ENCODE peak calls at places on chromosome 5, in nine cellular contexts. B is effector memory CD4-positive, alpha-beta T cell; K is IMR-90; V is neuronal stem cell; D is heart right ventricle; Q is cardiac muscle cell; P is stomach; L is CD8-positive, alpha-beta T cell; S is fibroblast of lung. Y is an unnamed sample. For H3K36me3 and H3K27me3, the result is how much of the 10 kb centered on the place peaks cover.

GRCh38 chr5:66436721-66437120 is 159.5 kb upstream of the MAST4 start:
- DNase-seq in B (no peak), K (no peak), V (no peak), D (no peak), Q (no peak), P (no peak), L (no peak), S (no peak), Y (no peak)

GRCh38 chr5:100406640-100407039 is 128.5 kb upstream of the FAM174A start:
- DNase-seq in B (no peak), K (peak), V (no peak), D (no peak), Q (no peak), P (no peak), L (no peak), S (peak), Y (no peak)

GRCh38 chr5:6637590-6637989 is 4.3 kb downstream of the SRD5A1 start:
- DNase-seq in B (no peak), K (no peak), V (no peak), D (no peak), Q (no peak), P (no peak), L (no peak), S (no peak), Y (no peak)

GRCh38 chr5:179256229-179257189 is 88.8 kb downstream of the ADAMTS2 start:
- DNase-seq in B (no peak), K (no peak), V (no peak), D (no peak), Q (no peak), P (no peak), L (no peak), S (no peak), Y (no peak)

GRCh38 chr5:39424751-39425524 is at the start of gene DAB2:
- DNase-seq in B (no peak), K (peak), V (peak), D (peak), Q (peak), P (peak), L (peak), S (peak), Y (peak)

GRCh38 chr5:3009605-3010004 is 258.1 kb upstream of the IRX2 start:
- DNase-seq in B (no peak), K (no peak), V (no peak), D (no peak), Q (no peak), P (no peak), L (no peak), S (no peak), Y (no peak)

GRCh38 chr5:179229331-179229761 is 115.9 kb downstream of the ADAMTS2 start:
- DNase-seq in B (no peak), K (no peak), V (no peak), D (no peak), Q (no peak), P (no peak), L (no peak), S (no peak), Y (no peak)

GRCh38 chr5:172644711-172645110 is 3.6 kb downstream of the NEURL1B start:
- DNase-seq in B (no peak), K (no peak), V (no peak), D (no peak), Q (no peak), P (no peak), L (no peak), S (no peak), Y (no peak)

GRCh38 chr5:171688696-171689495 is 96.7 kb upstream of the SMIM23 start:
- DNase-seq in B (no peak), K (no peak), V (no peak), D (no peak), Q (peak), P (no peak), L (no peak), S (no peak), Y (no peak)

GRCh38 chr5:5288236-5288635 is 134.2 kb upstream of the ICE1 start:
- DNase-seq in B (no peak), K (peak), V (no peak), D (no peak), Q (no peak), P (no peak), L (no peak), S (peak), Y (peak)

GRCh38 chr5:127957183-127957582 is 126.4 kb upstream of the SLC12A2 start:
- DNase-seq in B (no peak), K (peak), V (no peak), D (peak), Q (no peak), P (no peak), L (no peak), S (peak), Y (peak)

GRCh38 chr5:159286420-159287035 is 23.4 kb downstream of the UBLCP1 start:
- DNase-seq in B (no peak), K (peak), V (no peak), D (no peak), Q (peak), P (no peak), L (no peak), S (peak), Y (no peak)

GRCh38 chr5:65774346-65774745 is 52.3 kb downstream of the NLN start:
- DNase-seq in B (no peak), K (peak), V (no peak), D (no peak), Q (peak), P (no peak), L (no peak), S (peak), Y (peak)

GRCh38 chr5:175653763-175654162 is 4.1 kb upstream of the HRH2 start:
- DNase-seq in B (no peak), K (no peak), V (no peak), D (no peak), Q (no peak), P (no peak), L (no peak), S (no peak), Y (no peak)

GRCh38 chr5:37554938-37555337 is 175.8 kb downstream of the WDR70 start:
- DNase-seq in B (no peak), K (no peak), V (no peak), D (no peak), Q (peak), P (no peak), L (no peak), S (no peak), Y (no peak)

GRCh38 chr5:122772446-122772845 is 2.4 kb upstream of the SNX2 start:
- DNase-seq in B (no peak), K (peak), V (no peak), D (no peak), Q (peak), P (no peak), L (no peak), S (peak), Y (peak)

GRCh38 chr5:34831328-34831727 is 7.6 kb upstream of the TTC23L start:
- DNase-seq in B (no peak), K (no peak), V (no peak), D (no peak), Q (no peak), P (no peak), L (no peak), S (no peak), Y (no peak)

GRCh38 chr5:132704875-132705274 is 31.1 kb downstream of the IL4 start:
- DNase-seq in B (no peak), K (peak), V (no peak), D (no peak), Q (no peak), P (no peak), L (no peak), S (peak), Y (peak)

GRCh38 chr5:5313081-5313736 is 109.3 kb upstream of the ICE1 start:
- DNase-seq in B (no peak), K (peak), V (no peak), D (no peak), Q (no peak), P (no peak), L (no peak), S (peak), Y (peak)

GRCh38 chr5:116395178-116395577 is 179.4 kb downstream of the SEMA6A start:
- DNase-seq in B (no peak), K (no peak), V (no peak), D (no peak), Q (no peak), P (no peak), L (no peak), S (no peak), Y (no peak)

GRCh38 chr5:90802695-90803317 is 244.2 kb downstream of the ADGRV1 start:
- DNase-seq in B (no peak), K (peak), V (peak), D (no peak), Q (peak), P (peak), L (no peak), S (peak), Y (peak)

GRCh38 chr5:153460421-153460820 is 30.0 kb upstream of the GRIA1 start:
- DNase-seq in B (no peak), K (peak), V (no peak), D (no peak), Q (no peak), P (no peak), L (no peak), S (no peak), Y (no peak)

GRCh38 chr5:9059920-9060691 is 485.8 kb downstream of the SEMA5A start:
- DNase-seq in B (no peak), K (peak), V (no peak), D (peak), Q (no peak), P (no peak), L (no peak), S (peak), Y (peak)

GRCh38 chr5:21613971-21614488 is 1239.1 kb downstream of the CDH12 start:
- DNase-seq in B (no peak), K (no peak), V (no peak), D (no peak), Q (no peak), P (no peak), L (no peak), S (no peak), Y (no peak)

GRCh38 chr5:53366245-53366644 is 114.2 kb upstream of the FST start:
- DNase-seq in B (no peak), K (peak), V (no peak), D (no peak), Q (no peak), P (no peak), L (no peak), S (peak), Y (no peak)

GRCh38 chr5:27568811-27569210 is 530.4 kb upstream of the CDH9 start:
- DNase-seq in B (no peak), K (no peak), V (no peak), D (no peak), Q (no peak), P (no peak), L (no peak), S (peak), Y (peak)

GRCh38 chr5:58911270-58911669 is 328.4 kb downstream of the RAB3C start:
- DNase-seq in B (no peak), K (no peak), V (no peak), D (no peak), Q (no peak), P (no peak), L (no peak), S (no peak), Y (no peak)

GRCh38 chr5:10601246-10602030 is 37.6 kb downstream of the ANKRD33B start:
- DNase-seq in B (no peak), K (peak), V (no peak), D (peak), Q (peak), P (peak), L (no peak), S (peak), Y (peak)

GRCh38 chr5:39517800-39518199 is 93.0 kb upstream of the DAB2 start:
- DNase-seq in B (no peak), K (peak), V (no peak), D (no peak), Q (no peak), P (no peak), L (no peak), S (peak), Y (peak)

GRCh38 chr5:157164521-157164920 is 1.5 kb downstream of the GARIN3 start:
- DNase-seq in B (no peak), K (no peak), V (no peak), D (no peak), Q (no peak), P (no peak), L (no peak), S (no peak), Y (no peak)

GRCh38 chr5:95870105-95870672 is 47.7 kb upstream of the GLRX start:
- DNase-seq in B (no peak), K (peak), V (no peak), D (no peak), Q (no peak), P (no peak), L (no peak), S (peak), Y (peak)
- H3K27ac ChIP-seq in B (no peak), K (peak), V (no peak), D (peak), Q (no peak), P (peak), L (no peak), S (no peak), Y (peak)

GRCh38 chr5:177494356-177495195 is 2.8 kb downstream of the PDLIM7 start:
- DNase-seq in B (no peak), K (peak), V (peak), D (peak), Q (peak), P (peak), L (peak), S (peak), Y (peak)
- H3K36me3 ChIP-seq in B (under half), K (half or more), V (under half), D (under half), Q (under half), P (under half), L (under half), S (half or more), Y (half or more)

DNA sequence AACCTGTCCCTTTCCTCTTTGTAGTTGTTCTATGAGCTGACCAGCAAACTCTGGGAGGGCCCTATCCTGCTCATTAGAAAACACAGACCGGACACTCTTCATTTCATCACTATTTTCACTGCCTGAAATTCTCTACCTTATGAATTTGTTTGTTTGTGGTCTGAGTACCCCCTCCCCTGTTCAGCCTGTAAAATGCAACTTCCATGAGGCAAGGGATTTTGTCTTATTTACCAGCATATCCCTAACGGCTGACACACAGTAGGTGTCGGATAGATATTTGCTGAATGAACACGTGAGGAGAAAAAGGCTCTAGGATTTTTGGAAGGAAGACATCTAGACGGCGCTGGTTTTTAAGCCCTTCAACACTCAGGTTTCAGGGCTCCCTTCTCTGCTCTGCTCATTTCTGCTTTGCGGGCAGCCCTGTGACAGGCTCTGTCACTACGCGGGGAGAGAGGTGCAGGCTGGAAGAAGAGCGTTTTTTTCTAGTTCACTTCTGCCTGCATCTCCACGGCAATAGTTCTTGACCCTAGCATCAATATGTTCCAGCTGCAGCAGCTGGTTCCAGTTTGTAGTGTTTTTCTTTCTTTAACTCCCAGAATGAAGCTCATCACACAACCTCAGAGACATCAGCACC is 41.0 kb downstream of the KCNMB1 start:
- DNase-seq in B (no peak), K (no peak), V (no peak), D (no peak), Q (no peak), P (no peak), L (no peak), S (no peak), Y (no peak)
- H3K27me3 ChIP-seq in B (under half), K (under half), V (under half), D (under half), Q (under half), P (under half), L (under half), S (under half), Y (under half)

DNA sequence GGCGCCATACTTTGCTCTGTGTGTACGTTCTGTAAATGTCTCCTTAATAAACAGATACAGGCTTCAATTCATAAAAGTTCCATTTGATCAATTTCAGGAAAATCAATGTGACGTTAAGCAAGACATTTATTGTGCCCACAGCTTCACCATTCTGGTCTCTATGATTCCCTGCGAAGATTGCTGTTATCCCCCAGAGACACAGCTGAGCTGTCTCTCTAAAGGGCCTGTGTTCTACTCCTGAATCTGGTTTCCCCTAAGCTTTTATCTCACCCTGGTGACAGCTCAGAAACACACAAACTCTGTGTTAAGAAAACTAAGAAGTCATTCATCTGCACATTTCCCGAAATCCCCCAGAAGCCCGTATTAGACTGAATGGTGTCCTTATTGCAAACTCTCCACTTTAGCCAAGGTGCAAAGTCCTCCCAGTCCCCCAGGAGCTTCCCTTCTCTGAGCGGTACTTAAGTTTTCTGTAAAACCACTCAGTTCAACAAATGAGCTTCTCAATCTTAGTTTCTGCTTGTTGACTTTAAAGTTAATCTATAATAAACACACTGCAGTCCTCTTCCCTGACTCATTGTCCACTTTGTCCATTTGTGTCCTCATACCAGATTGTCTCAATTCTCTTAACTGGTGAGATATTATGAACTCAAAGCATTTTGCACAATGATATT is 1.4 kb upstream of the C5orf15 start:
- DNase-seq in B (no peak), K (peak), V (no peak), D (no peak), Q (no peak), P (no peak), L (no peak), S (peak), Y (no peak)
- H3K27ac ChIP-seq in B (no peak), K (peak), V (no peak), D (no peak), Q (peak), P (peak), L (no peak), S (peak), Y (no peak)

GRCh38 chr5:1175801-1176472 is 25.5 kb upstream of the SLC6A19 start:
- DNase-seq in B (no peak), K (no peak), V (no peak), D (no peak), Q (no peak), P (no peak), L (no peak), S (no peak), Y (no peak)

GRCh38 chr5:1175015-1175414 is 26.4 kb upstream of the SLC6A19 start:
- DNase-seq in B (no peak), K (no peak), V (no peak), D (no peak), Q (no peak), P (no peak), L (no peak), S (no peak), Y (no peak)

GRCh38 chr5:1178529-1179382 is 22.6 kb upstream of the SLC6A19 start:
- DNase-seq in B (no peak), K (no peak), V (no peak), D (no peak), Q (no peak), P (no peak), L (no peak), S (no peak), Y (no peak)

GRCh38 chr5:1177826-1178528 is 23.4 kb upstream of the SLC6A19 start:
- DNase-seq in B (no peak), K (no peak), V (no peak), D (no peak), Q (no peak), P (no peak), L (no peak), S (no peak), Y (no peak)

GRCh38 chr5:1176473-1177391 is 24.7 kb upstream of the SLC6A19 start:
- DNase-seq in B (no peak), K (no peak), V (no peak), D (peak), Q (no peak), P (no peak), L (no peak), S (no peak), Y (no peak)
- H3K36me3 ChIP-seq in B (under half), K (under half), V (under half), D (under half), Q (under half), P (under half), L (under half), S (under half), Y (under half)

GRCh38 chr5:136077046-136077445 is 48.3 kb downstream of the TGFBI start:
- DNase-seq in B (no peak), K (no peak), V (no peak), D (no peak), Q (no peak), P (no peak), L (no peak), S (no peak), Y (no peak)

GRCh38 chr5:136079195-136079985 is 50.6 kb downstream of the TGFBI start:
- DNase-seq in B (no peak), K (no peak), V (no peak), D (no peak), Q (peak), P (no peak), L (no peak), S (no peak), Y (peak)

GRCh38 chr5:136073714-136074113 is 44.9 kb downstream of the TGFBI start:
- DNase-seq in B (no peak), K (no peak), V (no peak), D (no peak), Q (no peak), P (no peak), L (no peak), S (no peak), Y (no peak)

GRCh38 chr5:136080113-136080482 is 51.3 kb downstream of the TGFBI start:
- DNase-seq in B (no peak), K (no peak), V (no peak), D (no peak), Q (peak), P (no peak), L (no peak), S (no peak), Y (peak)

GRCh38 chr5:136075339-136075885 is 46.6 kb downstream of the TGFBI start:
- DNase-seq in B (no peak), K (no peak), V (no peak), D (no peak), Q (no peak), P (no peak), L (no peak), S (no peak), Y (no peak)
- H3K27me3 ChIP-seq in B (under half), K (under half), V (under half), D (under half), Q (under half), P (under half), L (under half), S (under half), Y (under half)

GRCh38 chr5:83167506-83167905 is 90.2 kb downstream of the XRCC4 start:
- DNase-seq in B (no peak), K (no peak), V (no peak), D (no peak), Q (no peak), P (no peak), L (no peak), S (no peak), Y (no peak)
- H3K27ac ChIP-seq in B (no peak), K (no peak), V (no peak), D (no peak), Q (no peak), P (no peak), L (no peak), S (no peak), Y (no peak)

DNA sequence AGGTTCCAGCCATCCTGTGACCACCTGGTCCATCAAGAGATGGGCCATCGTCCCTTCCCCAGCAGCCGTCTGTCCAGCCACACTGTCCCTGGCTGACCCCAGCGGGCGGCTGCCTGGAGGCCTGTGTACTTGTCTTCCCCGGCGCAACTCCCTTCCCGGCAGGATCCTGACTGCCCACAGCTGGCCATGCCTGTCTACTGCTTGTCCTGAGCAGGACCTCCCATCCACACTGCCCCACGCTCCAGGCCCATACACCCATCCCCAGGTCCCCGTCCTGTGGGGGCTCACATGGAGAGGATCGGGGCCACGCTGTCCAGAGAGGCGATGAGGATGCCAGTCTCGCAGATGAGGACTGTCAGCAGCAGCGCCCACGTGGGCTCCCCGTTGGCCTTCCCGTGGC is 35.5 kb downstream of the SLC12A7 start:
- DNase-seq in B (no peak), K (no peak), V (no peak), D (no peak), Q (no peak), P (no peak), L (no peak), S (no peak), Y (no peak)
- H3K36me3 ChIP-seq in B (half or more), K (under half), V (under half), D (half or more), Q (under half), P (half or more), L (under half), S (under half), Y (under half)

Y was measured in brain microvascular endothelial cell.